ENCODE peak calls at places on chromosomes 11 and 22, in nine cellular contexts. One of them, this sample, is unnamed.

GRCh38 chr11:130675456-130675855 is 227.0 kb downstream of the ADAMTS15 start:
- DNase-seq in AG04450: no peak
- DNase-seq in IMR-90: peak
- DNase-seq in right lobe of liver: no peak
- DNase-seq in brain microvascular endothelial cell: peak
- DNase-seq in cardiac muscle cell: peak
- DNase-seq in lower lobe of right lung: no peak
- DNase-seq in tibial artery: peak
- DNase-seq in psoas muscle: peak
- DNase-seq in this sample: peak

GRCh38 chr22:25702046-25702445 is 39.9 kb upstream of the MYO18B start:
- DNase-seq in AG04450: no peak
- DNase-seq in IMR-90: peak
- DNase-seq in right lobe of liver: no peak
- DNase-seq in brain microvascular endothelial cell: no peak
- DNase-seq in cardiac muscle cell: peak
- DNase-seq in lower lobe of right lung: no peak
- DNase-seq in tibial artery: no peak
- DNase-seq in psoas muscle: no peak
- DNase-seq in this sample: no peak

GRCh38 chr11:75262961-75263852 is 22.6 kb downstream of the TPBGL start:
- DNase-seq in AG04450: no peak
- DNase-seq in IMR-90: no peak
- DNase-seq in right lobe of liver: peak
- DNase-seq in brain microvascular endothelial cell: no peak
- DNase-seq in cardiac muscle cell: no peak
- DNase-seq in lower lobe of right lung: peak
- DNase-seq in tibial artery: peak
- DNase-seq in psoas muscle: peak
- DNase-seq in this sample: peak

GRCh38 chr11:68164437-68164836 is 43.2 kb upstream of the CHKA start:
- DNase-seq in AG04450: no peak
- DNase-seq in IMR-90: peak
- DNase-seq in right lobe of liver: no peak
- DNase-seq in brain microvascular endothelial cell: peak
- DNase-seq in cardiac muscle cell: no peak
- DNase-seq in lower lobe of right lung: no peak
- DNase-seq in tibial artery: no peak
- DNase-seq in psoas muscle: no peak
- DNase-seq in this sample: no peak

GRCh38 chr11:113148652-113149051 is 165.7 kb upstream of the TTC12 start:
- DNase-seq in AG04450: no peak
- DNase-seq in IMR-90: no peak
- DNase-seq in right lobe of liver: no peak
- DNase-seq in brain microvascular endothelial cell: no peak
- DNase-seq in cardiac muscle cell: no peak
- DNase-seq in lower lobe of right lung: no peak
- DNase-seq in tibial artery: no peak
- DNase-seq in psoas muscle: no peak
- DNase-seq in this sample: no peak

GRCh38 chr11:9535189-9535781 is 38.2 kb upstream of the WEE1 start:
- DNase-seq in AG04450: no peak
- DNase-seq in IMR-90: peak
- DNase-seq in right lobe of liver: peak
- DNase-seq in brain microvascular endothelial cell: peak
- DNase-seq in cardiac muscle cell: peak
- DNase-seq in lower lobe of right lung: peak
- DNase-seq in tibial artery: peak
- DNase-seq in psoas muscle: peak
- DNase-seq in this sample: peak

GRCh38 chr22:42716649-42717127 is 4.0 kb downstream of the A4GALT start:
- DNase-seq in AG04450: no peak
- DNase-seq in IMR-90: no peak
- DNase-seq in right lobe of liver: no peak
- DNase-seq in brain microvascular endothelial cell: no peak
- DNase-seq in cardiac muscle cell: no peak
- DNase-seq in lower lobe of right lung: no peak
- DNase-seq in tibial artery: no peak
- DNase-seq in psoas muscle: no peak
- DNase-seq in this sample: no peak

GRCh38 chr11:44417756-44418437 is 108.0 kb upstream of the ALX4 start:
- DNase-seq in AG04450: no peak
- DNase-seq in IMR-90: no peak
- DNase-seq in right lobe of liver: no peak
- DNase-seq in brain microvascular endothelial cell: no peak
- DNase-seq in cardiac muscle cell: no peak
- DNase-seq in lower lobe of right lung: no peak
- DNase-seq in tibial artery: no peak
- DNase-seq in psoas muscle: no peak
- DNase-seq in this sample: peak

GRCh38 chr11:134071306-134071705 is 2.4 kb downstream of the JAM3 start:
- DNase-seq in AG04450: no peak
- DNase-seq in IMR-90: no peak
- DNase-seq in right lobe of liver: no peak
- DNase-seq in brain microvascular endothelial cell: no peak
- DNase-seq in cardiac muscle cell: no peak
- DNase-seq in lower lobe of right lung: no peak
- DNase-seq in tibial artery: no peak
- DNase-seq in psoas muscle: no peak
- DNase-seq in this sample: no peak
- H3K27ac ChIP-seq in AG04450: no peak
- H3K27ac ChIP-seq in IMR-90: no peak
- H3K27ac ChIP-seq in right lobe of liver: no peak
- H3K27ac ChIP-seq in brain microvascular endothelial cell: no peak
- H3K27ac ChIP-seq in cardiac muscle cell: no peak
- H3K27ac ChIP-seq in lower lobe of right lung: no peak
- H3K27ac ChIP-seq in tibial artery: peak
- H3K27ac ChIP-seq in psoas muscle: no peak
- H3K27ac ChIP-seq in this sample: no peak

DNA sequence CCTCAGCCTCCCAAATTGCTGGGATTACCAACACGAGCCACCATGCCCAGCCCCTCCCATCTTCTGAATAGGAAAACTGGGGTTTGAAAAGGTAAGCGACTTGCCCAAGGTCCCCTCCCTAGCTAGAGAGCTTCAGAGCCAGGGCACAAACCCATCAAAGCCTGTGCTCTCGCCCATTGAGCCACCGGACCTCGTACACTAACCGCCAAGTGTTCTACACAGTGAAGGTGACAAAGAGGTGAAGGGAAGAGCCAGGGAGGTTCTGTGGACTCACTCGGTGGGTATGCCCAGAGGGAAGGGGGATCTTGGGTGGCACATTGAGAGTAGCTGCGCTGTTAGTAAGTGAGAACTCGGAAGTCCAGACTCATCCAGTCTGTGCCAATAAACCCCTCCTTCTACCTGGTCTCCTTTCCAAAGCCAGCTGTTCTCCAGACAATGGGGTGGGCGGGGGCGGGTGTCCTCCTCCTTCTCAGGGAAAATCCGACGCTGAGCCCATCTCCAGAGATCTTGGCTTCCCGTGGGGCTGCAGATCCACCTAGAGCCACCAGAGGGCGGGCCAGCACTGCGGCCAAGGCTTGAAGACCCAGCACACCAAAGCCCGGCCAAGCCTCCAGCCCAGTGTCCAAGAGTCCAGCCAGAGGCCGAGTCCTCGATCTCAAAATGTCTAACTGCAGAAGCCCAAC is 3.2 kb upstream of the RTN4RL2 start:
- DNase-seq in AG04450: peak
- DNase-seq in IMR-90: peak
- DNase-seq in right lobe of liver: peak
- DNase-seq in brain microvascular endothelial cell: peak
- DNase-seq in cardiac muscle cell: peak
- DNase-seq in lower lobe of right lung: peak
- DNase-seq in tibial artery: peak
- DNase-seq in psoas muscle: peak
- DNase-seq in this sample: peak
- H3K4me3 ChIP-seq in AG04450: no peak
- H3K4me3 ChIP-seq in IMR-90: no peak
- H3K4me3 ChIP-seq in right lobe of liver: no peak
- H3K4me3 ChIP-seq in brain microvascular endothelial cell: no peak
- H3K4me3 ChIP-seq in cardiac muscle cell: no peak
- H3K4me3 ChIP-seq in lower lobe of right lung: no peak
- H3K4me3 ChIP-seq in tibial artery: no peak
- H3K4me3 ChIP-seq in psoas muscle: peak
- H3K4me3 ChIP-seq in this sample: peak

GRCh38 chr22:19850482-19851109 is 4.1 kb downstream of the GNB1L start:
- DNase-seq in AG04450: no peak
- DNase-seq in IMR-90: no peak
- DNase-seq in right lobe of liver: no peak
- DNase-seq in brain microvascular endothelial cell: no peak
- DNase-seq in cardiac muscle cell: no peak
- DNase-seq in lower lobe of right lung: no peak
- DNase-seq in tibial artery: no peak
- DNase-seq in psoas muscle: no peak
- DNase-seq in this sample: no peak

GRCh38 chr22:19853058-19853878 is 1.4 kb downstream of the GNB1L start:
- DNase-seq in AG04450: no peak
- DNase-seq in IMR-90: no peak
- DNase-seq in right lobe of liver: no peak
- DNase-seq in brain microvascular endothelial cell: no peak
- DNase-seq in cardiac muscle cell: no peak
- DNase-seq in lower lobe of right lung: no peak
- DNase-seq in tibial artery: no peak
- DNase-seq in psoas muscle: no peak
- DNase-seq in this sample: no peak

GRCh38 chr22:19852177-19852781 is 2.4 kb downstream of the GNB1L start:
- DNase-seq in AG04450: no peak
- DNase-seq in IMR-90: no peak
- DNase-seq in right lobe of liver: no peak
- DNase-seq in brain microvascular endothelial cell: no peak
- DNase-seq in cardiac muscle cell: no peak
- DNase-seq in lower lobe of right lung: no peak
- DNase-seq in tibial artery: no peak
- DNase-seq in psoas muscle: peak
- DNase-seq in this sample: no peak

GRCh38 chr22:19849800-19850481 is 4.7 kb downstream of the GNB1L start:
- DNase-seq in AG04450: no peak
- DNase-seq in IMR-90: no peak
- DNase-seq in right lobe of liver: no peak
- DNase-seq in brain microvascular endothelial cell: no peak
- DNase-seq in cardiac muscle cell: no peak
- DNase-seq in lower lobe of right lung: peak
- DNase-seq in tibial artery: no peak
- DNase-seq in psoas muscle: no peak
- DNase-seq in this sample: no peak

DNA sequence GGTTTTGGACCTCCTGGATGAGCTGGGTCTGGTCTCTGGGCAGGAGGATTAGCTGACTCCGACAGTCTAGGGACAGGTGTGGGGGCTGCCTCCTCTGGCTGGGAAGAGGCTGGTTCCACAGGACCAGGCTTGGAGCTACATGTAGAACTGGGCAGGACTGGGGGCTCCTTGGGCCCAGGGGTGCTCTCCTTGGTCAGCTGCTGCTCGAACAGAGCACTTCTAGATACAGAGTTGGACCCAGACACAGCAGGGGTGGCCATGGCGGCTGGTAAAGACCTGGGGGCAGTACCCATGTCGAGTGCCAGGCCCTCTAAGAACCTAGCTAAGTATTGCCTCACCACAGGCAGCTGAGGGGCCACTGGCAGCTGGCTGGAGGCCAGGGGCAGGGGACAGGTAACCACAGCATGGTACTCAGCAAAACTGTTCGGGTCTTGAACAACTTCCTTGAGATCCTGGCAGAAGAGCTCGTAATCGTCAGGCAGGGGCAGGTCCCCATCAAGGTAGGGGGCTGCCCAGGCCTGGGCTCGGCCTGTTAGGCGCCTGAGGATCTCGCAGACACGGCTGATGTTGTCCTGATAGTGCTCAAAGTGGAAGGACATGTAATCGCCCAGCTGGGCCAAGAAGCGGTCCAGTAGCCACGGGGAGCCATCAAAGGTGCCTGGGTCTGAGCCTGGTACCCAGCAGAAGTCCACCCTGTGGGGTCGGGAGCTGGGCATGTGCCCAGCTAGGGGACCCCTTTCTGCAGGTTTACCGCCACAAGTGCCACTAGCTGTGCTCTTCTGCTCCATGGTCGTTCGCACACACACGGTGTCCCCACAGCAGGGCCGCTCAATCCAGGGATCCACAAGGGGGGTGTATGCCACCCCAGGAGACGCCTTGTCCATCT is 3.1 kb downstream of the GNB1L start:
- DNase-seq in AG04450: no peak
- DNase-seq in IMR-90: no peak
- DNase-seq in right lobe of liver: no peak
- DNase-seq in brain microvascular endothelial cell: no peak
- DNase-seq in cardiac muscle cell: no peak
- DNase-seq in lower lobe of right lung: peak
- DNase-seq in tibial artery: no peak
- DNase-seq in psoas muscle: no peak
- DNase-seq in this sample: no peak
- TF ChIP-seq CTCF in AG04450: no peak
- TF ChIP-seq CTCF in IMR-90: no peak
- TF ChIP-seq CTCF in right lobe of liver: no peak
- TF ChIP-seq CTCF in brain microvascular endothelial cell: no peak
- TF ChIP-seq CTCF in cardiac muscle cell: no peak
- TF ChIP-seq CTCF in lower lobe of right lung: no peak
- TF ChIP-seq CTCF in tibial artery: no peak
- TF ChIP-seq CTCF in psoas muscle: no peak
- TF ChIP-seq CTCF in this sample: no peak

GRCh38 chr11:32386770-32387377 is 48.5 kb downstream of the WT1 start:
- DNase-seq in AG04450: no peak
- DNase-seq in IMR-90: peak
- DNase-seq in right lobe of liver: no peak
- DNase-seq in brain microvascular endothelial cell: peak
- DNase-seq in cardiac muscle cell: peak
- DNase-seq in lower lobe of right lung: no peak
- DNase-seq in tibial artery: no peak
- DNase-seq in psoas muscle: no peak
- DNase-seq in this sample: no peak
- H3K27ac ChIP-seq in AG04450: no peak
- H3K27ac ChIP-seq in IMR-90: no peak
- H3K27ac ChIP-seq in right lobe of liver: no peak
- H3K27ac ChIP-seq in brain microvascular endothelial cell: no peak
- H3K27ac ChIP-seq in cardiac muscle cell: peak
- H3K27ac ChIP-seq in lower lobe of right lung: no peak
- H3K27ac ChIP-seq in tibial artery: no peak
- H3K27ac ChIP-seq in psoas muscle: no peak
- H3K27ac ChIP-seq in this sample: no peak

GRCh38 chr11:72584933-72585597 is 89.2 kb downstream of the PDE2A start:
- DNase-seq in AG04450: no peak
- DNase-seq in IMR-90: no peak
- DNase-seq in right lobe of liver: no peak
- DNase-seq in brain microvascular endothelial cell: no peak
- DNase-seq in cardiac muscle cell: no peak
- DNase-seq in lower lobe of right lung: peak
- DNase-seq in tibial artery: no peak
- DNase-seq in psoas muscle: no peak
- DNase-seq in this sample: no peak
- H3K4me3 ChIP-seq in AG04450: no peak
- H3K4me3 ChIP-seq in IMR-90: no peak
- H3K4me3 ChIP-seq in right lobe of liver: no peak
- H3K4me3 ChIP-seq in brain microvascular endothelial cell: no peak
- H3K4me3 ChIP-seq in cardiac muscle cell: no peak
- H3K4me3 ChIP-seq in lower lobe of right lung: peak
- H3K4me3 ChIP-seq in tibial artery: no peak
- H3K4me3 ChIP-seq in psoas muscle: no peak
- H3K4me3 ChIP-seq in this sample: peak